ENCODE peak calls at places on chromosomes 5 and 9, in nine cellular contexts. Y is tibial nerve; E is HS-5; B is stimulated activated CD4-positive, alpha-beta T cell treated with anti-CD3 and anti-CD28 coated beads, Interleukin-4, amount 100 ng/mL, for 4 hours; O is AG09309; N is Right ventricle myocardium superior; L is CD8-positive, alpha-beta memory T cell; W is cardiac septum; U is KG1. R is an unnamed sample.

GRCh38 chr5:79133657-79134451 is 22.2 kb downstream of the BHMT start:
- DNase-seq in Y (peak; percentile 84), E (peak; percentile 81), B (peak; percentile 57), O (peak; percentile 78), N (peak; percentile 66), L (peak; percentile 33), W (no peak), U (peak; percentile 48), R (no peak)

GRCh38 chr5:168552146-168552545 is 23.0 kb downstream of the FBLL1 start:
- DNase-seq in Y (no peak), E (peak; percentile 56), B (no peak), O (peak; percentile 47), N (no peak), L (no peak), W (no peak), U (no peak), R (no peak)

GRCh38 chr9:98310752-98311392 is 55.4 kb upstream of the TBC1D2 start:
- DNase-seq in Y (no peak), E (no peak), B (no peak), O (no peak), N (no peak), L (no peak), W (no peak), U (no peak), R (no peak)

GRCh38 chr5:16593013-16593412 is 23.8 kb downstream of the RETREG1 start:
- DNase-seq in Y (no peak), E (peak; percentile 73), B (no peak), O (no peak), N (no peak), L (no peak), W (no peak), U (no peak), R (no peak)

GRCh38 chr5:163571755-163572154 is 66.3 kb downstream of the MAT2B start:
- DNase-seq in Y (no peak), E (peak; percentile 97), B (no peak), O (peak; percentile 79), N (no peak), L (no peak), W (no peak), U (no peak), R (no peak)

GRCh38 chr5:115309751-115310370 is 13.4 kb upstream of the CCDC112 start:
- DNase-seq in Y (no peak), E (peak; percentile 69), B (no peak), O (peak; percentile 13), N (no peak), L (no peak), W (no peak), U (peak; percentile 3), R (no peak)

GRCh38 chr5:150904479-150905311 is at the start of gene ZNF300:
- DNase-seq in Y (peak; percentile 63), E (peak; percentile 82), B (peak; percentile 28), O (peak; percentile 79), N (peak; percentile 90), L (peak; percentile 27), W (peak; percentile 90), U (no peak), R (peak; percentile 81)

GRCh38 chr9:98095401-98095800 is 23.6 kb downstream of the TRIM14 start:
- DNase-seq in Y (no peak), E (no peak), B (no peak), O (no peak), N (no peak), L (no peak), W (no peak), U (no peak), R (no peak)

GRCh38 chr9:27853529-27853928 is 280.2 kb upstream of the C9orf72 start:
- DNase-seq in Y (no peak), E (no peak), B (no peak), O (no peak), N (no peak), L (no peak), W (no peak), U (no peak), R (no peak)

GRCh38 chr5:72159501-72159911 is 52.2 kb downstream of the MAP1B start:
- DNase-seq in Y (no peak), E (no peak), B (no peak), O (no peak), N (no peak), L (no peak), W (no peak), U (no peak), R (no peak)

GRCh38 chr5:147170603-147171002 is 64.2 kb upstream of the STK32A start:
- DNase-seq in Y (no peak), E (no peak), B (no peak), O (no peak), N (no peak), L (no peak), W (no peak), U (no peak), R (no peak)

GRCh38 chr9:117535439-117535838 is 120.6 kb upstream of the ASTN2 start:
- DNase-seq in Y (no peak), E (no peak), B (no peak), O (no peak), N (no peak), L (no peak), W (no peak), U (no peak), R (no peak)

GRCh38 chr9:72633966-72634365 is 112.6 kb downstream of the TMC1 start:
- DNase-seq in Y (no peak), E (peak; percentile 10), B (no peak), O (peak; percentile 54), N (no peak), L (no peak), W (no peak), U (no peak), R (no peak)

GRCh38 chr5:73448451-73449136 is at the start of gene FOXD1:
- DNase-seq in Y (peak; percentile 93), E (peak; percentile 90), B (no peak), O (peak; percentile 83), N (peak; percentile 72), L (peak; percentile 21), W (no peak), U (no peak), R (peak; percentile 97)

GRCh38 chr5:5344606-5345005 is 77.9 kb upstream of the ICE1 start:
- DNase-seq in Y (no peak), E (no peak), B (no peak), O (no peak), N (no peak), L (no peak), W (peak; percentile 14), U (no peak), R (no peak)

GRCh38 chr9:85401998-85402397 is 339.8 kb downstream of the AGTPBP1 start:
- DNase-seq in Y (no peak), E (no peak), B (no peak), O (peak; percentile 35), N (no peak), L (no peak), W (no peak), U (no peak), R (no peak)

GRCh38 chr5:157449011-157449723 is 10.8 kb upstream of the NIPAL4 start:
- DNase-seq in Y (peak; percentile 59), E (no peak), B (no peak), O (no peak), N (peak; percentile 90), L (no peak), W (no peak), U (no peak), R (no peak)

GRCh38 chr5:131814990-131815389 is 18.2 kb upstream of the FNIP1 start:
- DNase-seq in Y (no peak), E (peak; percentile 93), B (no peak), O (no peak), N (no peak), L (no peak), W (no peak), U (no peak), R (no peak)

R was measured in RWPE2.